ENCODE peak calls at places on chromosomes 7 and 10, in ten cellular contexts. B is right lobe of liver; J is MM.1S; T is mucosa of descending colon; H is endodermal cell; A is GM23248; R is ascending aorta; Y is CD8-positive, alpha-beta memory T cell; M is effector memory CD4-positive, alpha-beta T cell; Z is body of pancreas. E is an unnamed sample. For H3K4me1, the result is how much of the 10 kb centered on the place peaks cover.

GRCh38 chr7:122132341-122132740 is 11.7 kb downstream of the AASS start:
- DNase-seq in B (no peak), J (no peak), T (no peak), H (no peak), A (peak), R (no peak), Y (no peak), M (no peak), Z (no peak), E (no peak)

GRCh38 chr7:135745702-135746312 is 2.8 kb downstream of the FAM180A start:
- DNase-seq in B (peak), J (no peak), T (no peak), H (no peak), A (peak), R (peak), Y (no peak), M (no peak), Z (peak), E (peak)

GRCh38 chr10:63208981-63209380 is 75.9 kb downstream of the NRBF2 start:
- DNase-seq in B (no peak), J (no peak), T (no peak), H (peak), A (peak), R (no peak), Y (no peak), M (no peak), Z (no peak), E (no peak)

GRCh38 chr7:115676080-115676479 is 354.5 kb downstream of the TFEC start:
- DNase-seq in B (peak), J (no peak), T (no peak), H (no peak), A (peak), R (no peak), Y (no peak), M (no peak), Z (no peak), E (no peak)

GRCh38 chr7:150788474-150789269 is 11.5 kb downstream of the TMEM176B start:
- DNase-seq in B (peak), J (no peak), T (no peak), H (no peak), A (peak), R (no peak), Y (no peak), M (no peak), Z (peak), E (no peak)

GRCh38 chr10:64041989-64042490 is 520.8 kb downstream of the REEP3 start:
- DNase-seq in B (no peak), J (no peak), T (no peak), H (no peak), A (no peak), R (no peak), Y (no peak), M (no peak), Z (no peak), E (no peak)

GRCh38 chr7:133353775-133354174 is 100.9 kb downstream of the EXOC4 start:
- DNase-seq in B (no peak), J (no peak), T (no peak), H (no peak), A (no peak), R (no peak), Y (no peak), M (no peak), Z (no peak), E (no peak)

GRCh38 chr7:71972513-71972912 is 439.6 kb downstream of the CALN1 start:
- DNase-seq in B (no peak), J (no peak), T (no peak), H (no peak), A (no peak), R (no peak), Y (no peak), M (no peak), Z (no peak), E (no peak)

GRCh38 chr10:91521444-91521843 is 111.3 kb downstream of the HECTD2 start:
- DNase-seq in B (no peak), J (no peak), T (no peak), H (no peak), A (peak), R (no peak), Y (no peak), M (no peak), Z (no peak), E (no peak)

GRCh38 chr7:6127129-6127490 is 95.9 kb downstream of the ANKRD61 start:
- DNase-seq in B (no peak), J (no peak), T (no peak), H (no peak), A (no peak), R (no peak), Y (no peak), M (no peak), Z (no peak), E (no peak)

DNA sequence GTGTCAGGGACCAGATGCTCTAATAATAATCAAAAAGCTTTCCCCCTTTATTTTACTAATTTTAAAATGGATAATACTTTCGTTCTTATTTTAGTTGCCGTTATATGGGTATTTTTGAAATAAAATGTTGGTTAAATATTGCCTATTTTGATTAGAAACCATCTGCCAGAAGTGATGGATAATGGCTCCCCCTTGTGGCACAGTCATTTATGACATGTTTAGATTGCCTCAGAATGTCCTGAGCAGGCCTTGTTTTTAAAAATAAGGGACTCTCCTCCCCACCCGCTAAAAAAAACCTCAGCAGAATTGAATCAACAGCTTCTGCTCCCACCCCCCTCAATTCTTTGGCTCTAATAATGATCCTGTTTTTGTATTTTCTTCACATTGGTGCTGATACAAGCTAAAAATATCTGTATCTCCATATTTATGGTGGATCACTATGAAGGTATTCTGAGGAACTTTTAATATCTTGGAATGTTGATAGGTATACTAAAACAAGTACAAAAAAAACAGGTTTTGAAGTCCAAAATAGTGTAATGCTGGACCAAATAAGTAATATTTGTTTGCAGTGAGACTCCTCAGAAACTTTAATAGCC is 38.8 kb downstream of the TMEM60 start:
- DNase-seq in B (no peak), J (peak), T (no peak), H (peak), A (peak), R (peak), Y (peak), M (peak), Z (peak), E (peak)
- H3K4me3 ChIP-seq in B (no peak), J (no peak), T (no peak), H (no peak), A (peak), R (no peak), Y (no peak), M (no peak), Z (no peak), E (no peak)

DNA sequence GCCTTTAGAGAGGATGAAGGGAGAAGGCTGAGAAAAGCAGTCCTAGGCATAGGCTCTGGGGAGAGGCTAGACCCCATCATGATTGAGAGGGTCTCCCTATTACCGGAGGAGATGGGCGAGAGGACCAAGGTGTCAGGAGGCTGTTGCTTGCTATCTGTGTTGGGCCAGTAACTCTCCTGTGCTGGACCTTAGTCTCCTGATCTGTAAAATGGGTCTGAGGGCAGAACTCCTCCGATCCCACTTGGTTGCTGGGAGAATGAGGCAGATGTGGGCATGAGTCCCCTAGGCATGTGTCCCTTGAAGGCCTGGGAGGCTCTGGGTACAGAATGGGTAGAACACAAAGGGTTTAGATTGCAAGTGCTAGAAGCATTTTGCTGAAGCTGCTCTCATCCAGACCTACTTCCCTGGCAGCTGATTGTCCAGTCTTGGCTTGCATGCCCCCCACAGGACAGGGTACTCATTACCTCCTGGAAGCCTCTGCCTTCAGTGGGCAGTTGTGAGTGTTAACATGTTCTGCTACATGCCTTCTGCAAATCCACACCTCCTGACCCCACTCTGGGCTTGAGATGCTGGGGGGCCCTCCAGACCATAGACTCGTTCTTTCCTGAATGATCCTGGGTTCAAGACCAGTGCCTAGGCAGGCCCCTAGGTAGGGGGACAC is 4.4 kb downstream of the ZMIZ1 start:
- DNase-seq in B (no peak), J (no peak), T (no peak), H (no peak), A (no peak), R (no peak), Y (no peak), M (no peak), Z (no peak), E (no peak)
- H3K4me1 ChIP-seq in B (half or more), J (under half), T (half or more), H (under half), A (under half), R (under half), Y (under half), M (under half), Z (half or more), E (under half)

DNA sequence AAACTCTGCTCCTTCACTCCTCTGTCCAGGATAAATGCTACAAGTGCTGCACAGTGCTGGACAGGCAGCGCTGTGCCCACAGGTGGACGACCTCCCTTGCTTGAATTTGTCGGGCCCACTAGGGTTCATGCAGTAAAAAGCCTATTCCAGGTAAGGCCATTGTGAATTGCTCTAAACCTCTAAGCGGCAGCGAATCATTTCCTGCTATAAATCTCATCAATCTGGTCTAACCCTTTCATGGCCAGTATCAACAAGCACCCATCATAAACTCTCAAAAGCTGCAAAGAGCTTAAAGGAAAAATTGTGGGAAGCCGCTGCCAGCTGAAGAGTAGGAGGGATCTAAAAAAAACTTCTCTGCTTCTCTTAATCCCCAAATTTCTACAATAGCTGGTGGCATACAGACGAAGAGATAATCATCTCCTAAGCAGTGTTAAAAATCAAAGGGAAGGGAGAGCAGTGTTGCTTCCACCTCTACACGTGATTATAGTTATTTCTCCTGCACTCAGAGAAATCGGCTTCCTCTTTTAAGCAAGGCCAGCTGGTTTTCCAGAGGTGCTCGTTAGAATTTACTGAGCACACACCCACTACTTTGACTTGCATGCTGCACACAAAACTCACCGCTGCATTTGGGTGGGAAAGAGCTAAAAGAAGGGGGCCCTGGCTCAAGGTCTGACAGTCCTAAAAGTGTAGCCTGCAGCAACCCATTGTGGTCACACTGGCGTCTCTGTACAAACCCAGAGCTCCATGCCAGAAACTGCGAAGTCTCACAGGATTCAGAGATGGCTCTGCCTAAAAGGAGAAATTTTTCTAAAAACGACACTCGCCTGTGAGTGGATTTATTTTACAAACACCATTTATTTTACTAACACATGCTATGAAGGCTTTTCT is 133.9 kb downstream of the SLC25A13 start:
- DNase-seq in B (no peak), J (no peak), T (no peak), H (no peak), A (peak), R (no peak), Y (no peak), M (no peak), Z (no peak), E (no peak)
- H3K4me3 ChIP-seq in B (no peak), J (no peak), T (no peak), H (no peak), A (peak), R (peak), Y (no peak), M (no peak), Z (no peak), E (peak)

GRCh38 chr7:76325092-76325491 is 22.6 kb downstream of the HSPB1 start:
- DNase-seq in B (no peak), J (no peak), T (no peak), H (no peak), A (no peak), R (no peak), Y (no peak), M (no peak), Z (no peak), E (no peak)

GRCh38 chr7:76325811-76326210 is 23.3 kb downstream of the HSPB1 start:
- DNase-seq in B (no peak), J (no peak), T (no peak), H (no peak), A (no peak), R (no peak), Y (no peak), M (no peak), Z (no peak), E (no peak)

GRCh38 chr7:76327610-76328009 is 25.1 kb downstream of the HSPB1 start:
- DNase-seq in B (no peak), J (no peak), T (no peak), H (no peak), A (no peak), R (no peak), Y (no peak), M (no peak), Z (no peak), E (no peak)

GRCh38 chr7:76328390-76328789 is 25.9 kb downstream of the HSPB1 start:
- DNase-seq in B (no peak), J (no peak), T (no peak), H (no peak), A (no peak), R (no peak), Y (no peak), M (no peak), Z (no peak), E (no peak)

GRCh38 chr7:76326646-76327233 is 24.3 kb downstream of the HSPB1 start:
- DNase-seq in B (no peak), J (no peak), T (no peak), H (no peak), A (peak), R (no peak), Y (no peak), M (no peak), Z (no peak), E (no peak)
- H3K4me1 ChIP-seq in B (under half), J (under half), T (under half), H (under half), A (under half), R (under half), Y (under half), M (under half), Z (under half), E (under half)

GRCh38 chr7:118214051-118214832 is 10.3 kb upstream of the ANKRD7 start:
- DNase-seq in B (peak), J (peak), T (peak), H (no peak), A (peak), R (peak), Y (peak), M (peak), Z (peak), E (peak)
- H3K4me3 ChIP-seq in B (peak), J (peak), T (no peak), H (no peak), A (peak), R (peak), Y (peak), M (peak), Z (peak), E (peak)

DNA sequence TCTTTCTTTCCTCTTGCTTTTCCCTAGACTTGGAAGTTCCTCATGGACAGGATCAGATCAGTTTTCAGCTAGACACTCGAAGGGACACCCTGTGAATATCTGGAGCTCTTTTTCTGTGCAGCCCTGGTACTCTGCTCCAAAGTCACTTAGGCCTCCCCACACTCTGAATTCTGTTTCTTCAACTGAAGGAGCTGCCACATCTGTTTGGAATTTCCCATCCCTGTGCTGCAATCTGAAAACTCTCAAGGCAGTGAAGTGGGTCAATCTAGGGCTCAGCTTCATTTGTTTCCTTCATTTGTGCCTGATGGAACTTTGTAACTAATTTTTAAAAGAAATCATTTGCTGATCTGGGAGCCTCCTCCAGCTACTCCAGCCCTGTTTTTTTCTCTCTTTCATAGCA is 9.6 kb downstream of the EPC1 start:
- DNase-seq in B (no peak), J (no peak), T (no peak), H (no peak), A (no peak), R (no peak), Y (no peak), M (no peak), Z (no peak), E (no peak)
- H3K4me1 ChIP-seq in B (under half), J (under half), T (half or more), H (under half), A (under half), R (under half), Y (half or more), M (half or more), Z (half or more), E (half or more)

GRCh38 chr10:119318411-119319160 is 111.2 kb downstream of the GRK5 start:
- DNase-seq in B (no peak), J (no peak), T (no peak), H (no peak), A (no peak), R (no peak), Y (no peak), M (no peak), Z (no peak), E (no peak)

GRCh38 chr10:119314486-119314885 is 107.1 kb downstream of the GRK5 start:
- DNase-seq in B (no peak), J (no peak), T (no peak), H (no peak), A (no peak), R (no peak), Y (no peak), M (no peak), Z (no peak), E (no peak)

GRCh38 chr10:119315128-119316001 is 108.0 kb downstream of the GRK5 start:
- DNase-seq in B (no peak), J (no peak), T (no peak), H (peak), A (peak), R (peak), Y (no peak), M (peak), Z (no peak), E (peak)

GRCh38 chr10:119316002-119316358 is 108.6 kb downstream of the GRK5 start:
- DNase-seq in B (no peak), J (no peak), T (no peak), H (no peak), A (no peak), R (no peak), Y (no peak), M (no peak), Z (no peak), E (no peak)

DNA sequence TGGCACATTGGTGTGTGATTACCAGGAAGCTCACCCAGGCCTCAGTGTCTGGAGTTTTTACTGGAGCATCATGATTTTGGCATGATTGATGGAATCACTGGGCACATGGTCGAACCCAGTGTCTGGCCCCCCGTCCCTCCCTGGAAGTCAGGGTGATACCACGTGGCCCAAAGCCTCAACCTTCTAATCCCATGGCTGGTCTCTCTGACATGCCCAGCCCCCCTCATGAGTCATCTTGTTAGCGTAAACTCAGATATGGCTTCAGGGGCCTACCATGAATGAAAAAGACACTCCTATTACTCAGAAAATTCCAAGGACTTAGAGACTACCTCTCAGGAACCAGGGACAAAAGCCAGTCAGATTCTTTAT is 109.3 kb downstream of the GRK5 start:
- DNase-seq in B (no peak), J (no peak), T (no peak), H (peak), A (peak), R (peak), Y (no peak), M (no peak), Z (no peak), E (peak)
- H3K4me3 ChIP-seq in B (no peak), J (no peak), T (no peak), H (peak), A (no peak), R (no peak), Y (no peak), M (no peak), Z (no peak), E (no peak)

DNA sequence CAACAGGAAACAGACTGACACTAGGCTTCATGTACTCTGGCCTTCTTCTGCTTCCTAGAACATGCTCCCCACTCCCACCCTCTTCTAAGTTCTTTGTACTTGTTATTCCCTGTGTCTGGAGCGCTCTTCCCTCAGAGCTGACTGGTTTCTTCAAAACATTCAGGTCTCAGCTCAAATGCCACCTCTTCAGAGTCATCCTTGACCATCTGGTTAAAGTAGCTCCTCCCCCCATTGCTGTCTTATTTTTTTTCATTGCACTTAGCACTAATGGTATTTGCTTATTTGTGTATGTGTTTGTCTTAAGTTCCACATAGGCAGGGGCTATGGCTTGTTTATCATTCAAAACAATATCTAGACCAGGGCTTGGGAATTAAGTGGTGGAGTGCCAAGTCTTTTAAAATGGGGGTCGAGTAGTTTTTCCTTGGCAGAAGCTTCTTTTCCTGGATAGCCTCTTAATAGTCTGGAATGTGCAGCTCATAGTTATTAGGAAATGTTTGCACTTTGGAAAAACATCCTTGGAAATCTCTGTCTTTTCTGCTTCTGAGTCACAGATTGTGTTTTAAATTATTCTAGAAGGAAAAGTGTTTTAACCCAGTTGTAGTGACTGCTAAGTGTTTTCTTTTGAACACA is 60.0 kb downstream of the RALA start:
- DNase-seq in B (no peak), J (no peak), T (no peak), H (no peak), A (peak), R (no peak), Y (no peak), M (no peak), Z (no peak), E (no peak)
- H3K4me1 ChIP-seq in B (under half), J (under half), T (under half), H (under half), A (under half), R (under half), Y (under half), M (under half), Z (under half), E (under half)

E was measured in thoracic aorta.